ENCODE peak calls at places on chromosomes 7 and 10, in four cellular contexts. One of them, this sample, is unnamed.

GRCh38 chr10:86260564-86260963 is 106.0 kb downstream of the GRID1 start:
- DNase-seq in WTC11: no peak
- DNase-seq in K562: no peak
- DNase-seq in SK-N-SH: no peak
- DNase-seq in this sample: no peak

GRCh38 chr7:142603870-142604448 is 145.3 kb upstream of the PRSS1 start:
- DNase-seq in K562: peak
- DNase-seq in SK-N-SH: peak
- DNase-seq in WTC11: peak
- DNase-seq in this sample: no peak

GRCh38 chr10:5666324-5667220 is at the start of gene ASB13:
- DNase-seq in WTC11: peak
- DNase-seq in SK-N-SH: peak
- DNase-seq in K562: peak
- DNase-seq in this sample: no peak

GRCh38 chr7:47427046-47427643 is 154.8 kb downstream of the TNS3 start:
- DNase-seq in WTC11: no peak
- DNase-seq in K562: no peak
- DNase-seq in SK-N-SH: no peak
- DNase-seq in this sample: no peak

GRCh38 chr10:112956631-112957350 is 6.7 kb downstream of the TCF7L2 start:
- DNase-seq in K562: no peak
- DNase-seq in WTC11: peak
- DNase-seq in SK-N-SH: no peak
- DNase-seq in this sample: no peak

GRCh38 chr7:2572101-2572842 is 13.5 kb downstream of the IQCE start:
- DNase-seq in WTC11: no peak
- DNase-seq in K562: peak
- DNase-seq in SK-N-SH: no peak
- DNase-seq in this sample: no peak

GRCh38 chr10:33015798-33016547 is 57.9 kb upstream of the ITGB1 start:
- DNase-seq in WTC11: no peak
- DNase-seq in K562: no peak
- DNase-seq in SK-N-SH: no peak
- DNase-seq in this sample: no peak

GRCh38 chr10:117545141-117546019 is 2.8 kb downstream of the EMX2 start:
- DNase-seq in WTC11: peak
- DNase-seq in SK-N-SH: no peak
- DNase-seq in K562: no peak
- DNase-seq in this sample: no peak

GRCh38 chr7:151310578-151310977 is 31.0 kb upstream of the NUB1 start:
- DNase-seq in SK-N-SH: peak
- DNase-seq in WTC11: no peak
- DNase-seq in K562: peak
- DNase-seq in this sample: no peak

GRCh38 chr10:133357293-133358151 is at the start of gene FUOM:
- DNase-seq in WTC11: peak
- DNase-seq in SK-N-SH: peak
- DNase-seq in K562: peak
- DNase-seq in this sample: no peak

GRCh38 chr7:150357277-150357676 is 11.3 kb upstream of the REPIN1 start:
- DNase-seq in WTC11: no peak
- DNase-seq in SK-N-SH: no peak
- DNase-seq in K562: no peak
- DNase-seq in this sample: no peak

GRCh38 chr7:93178213-93178612 is 30.0 kb upstream of the SAMD9L start:
- DNase-seq in WTC11: no peak
- DNase-seq in K562: no peak
- DNase-seq in SK-N-SH: peak
- DNase-seq in this sample: no peak

GRCh38 chr10:80700760-80701444 is 163.2 kb downstream of the SH2D4B start:
- DNase-seq in WTC11: no peak
- DNase-seq in K562: no peak
- DNase-seq in SK-N-SH: no peak
- DNase-seq in this sample: no peak

GRCh38 chr7:2273866-2274265 is 31.8 kb downstream of the NUDT1 start:
- DNase-seq in K562: no peak
- DNase-seq in WTC11: no peak
- DNase-seq in SK-N-SH: no peak
- DNase-seq in this sample: no peak

GRCh38 chr7:94188350-94188749 is 184.2 kb upstream of the BET1 start:
- DNase-seq in SK-N-SH: no peak
- DNase-seq in WTC11: no peak
- DNase-seq in K562: no peak
- DNase-seq in this sample: no peak

GRCh38 chr10:96073722-96074121 is 30.3 kb downstream of the CCNJ start:
- DNase-seq in WTC11: no peak
- DNase-seq in K562: peak
- DNase-seq in SK-N-SH: no peak
- DNase-seq in this sample: no peak

GRCh38 chr7:77855371-77856083 is 57.0 kb downstream of the PHTF2 start:
- DNase-seq in K562: peak
- DNase-seq in SK-N-SH: no peak
- DNase-seq in WTC11: no peak
- DNase-seq in this sample: no peak

GRCh38 chr10:77533887-77534278 is 103.7 kb downstream of the KCNMA1 start:
- DNase-seq in WTC11: no peak
- DNase-seq in K562: no peak
- DNase-seq in SK-N-SH: peak
- DNase-seq in this sample: no peak

GRCh38 chr10:21764790-21765189 is 230.8 kb downstream of the MLLT10 start:
- DNase-seq in SK-N-SH: no peak
- DNase-seq in WTC11: no peak
- DNase-seq in K562: no peak
- DNase-seq in this sample: no peak

GRCh38 chr10:47264797-47265281 is 35.2 kb upstream of the GDF10 start:
- DNase-seq in K562: no peak
- DNase-seq in SK-N-SH: no peak
- DNase-seq in WTC11: no peak
- DNase-seq in this sample: no peak

GRCh38 chr7:332020-332517 is 42.1 kb downstream of the FOXL3 start:
- DNase-seq in WTC11: no peak
- DNase-seq in SK-N-SH: no peak
- DNase-seq in K562: no peak
- DNase-seq in this sample: no peak

GRCh38 chr7:35657125-35657524 is 37.8 kb downstream of the HERPUD2 start:
- DNase-seq in SK-N-SH: no peak
- DNase-seq in K562: no peak
- DNase-seq in WTC11: no peak
- DNase-seq in this sample: no peak

GRCh38 chr7:30225863-30226361 is 58.5 kb upstream of the ZNRF2 start:
- DNase-seq in SK-N-SH: peak
- DNase-seq in WTC11: no peak
- DNase-seq in K562: no peak
- DNase-seq in this sample: peak

GRCh38 chr7:81280531-81280930 is 361.7 kb upstream of the SEMA3C start:
- DNase-seq in SK-N-SH: no peak
- DNase-seq in K562: no peak
- DNase-seq in WTC11: no peak
- DNase-seq in this sample: no peak

GRCh38 chr10:72370201-72370722 is 15.5 kb upstream of the DNAJB12 start:
- DNase-seq in WTC11: no peak
- DNase-seq in SK-N-SH: no peak
- DNase-seq in K562: no peak
- DNase-seq in this sample: peak

GRCh38 chr7:113285411-113285810 is 167.1 kb upstream of the SMIM30 start:
- DNase-seq in WTC11: no peak
- DNase-seq in K562: no peak
- DNase-seq in SK-N-SH: no peak
- DNase-seq in this sample: no peak

GRCh38 chr7:132865366-132865765 is 216.5 kb downstream of the CHCHD3 start:
- DNase-seq in K562: no peak
- DNase-seq in WTC11: no peak
- DNase-seq in SK-N-SH: no peak
- DNase-seq in this sample: no peak

GRCh38 chr10:126387931-126388911 is at the start of gene ADAM12:
- DNase-seq in WTC11: peak
- DNase-seq in K562: no peak
- DNase-seq in SK-N-SH: peak
- DNase-seq in this sample: no peak

GRCh38 chr7:2405601-2406345 is 2.4 kb downstream of the CHST12 start:
- DNase-seq in WTC11: no peak
- DNase-seq in K562: no peak
- DNase-seq in SK-N-SH: no peak
- DNase-seq in this sample: peak

GRCh38 chr7:35004531-35005096 is 32.7 kb downstream of the DPY19L1 start:
- DNase-seq in K562: no peak
- DNase-seq in SK-N-SH: no peak
- DNase-seq in WTC11: no peak
- DNase-seq in this sample: no peak

GRCh38 chr7:106947244-106947728 is 82.2 kb downstream of the PIK3CG start:
- DNase-seq in K562: peak
- DNase-seq in SK-N-SH: peak
- DNase-seq in WTC11: peak
- DNase-seq in this sample: no peak

GRCh38 chr7:4406288-4407058 is 275.6 kb upstream of the FOXK1 start:
- DNase-seq in SK-N-SH: no peak
- DNase-seq in K562: no peak
- DNase-seq in WTC11: no peak
- DNase-seq in this sample: no peak

GRCh38 chr7:129422727-129423126 is 11.5 kb upstream of the STRIP2 start:
- DNase-seq in WTC11: no peak
- DNase-seq in K562: no peak
- DNase-seq in SK-N-SH: no peak
- DNase-seq in this sample: no peak
- TF ChIP-seq USF1 in WTC11: no peak
- TF ChIP-seq USF1 in K562: no peak
- TF ChIP-seq USF1 in SK-N-SH: no peak
- TF ChIP-seq USF1 in this sample: no peak

DNA sequence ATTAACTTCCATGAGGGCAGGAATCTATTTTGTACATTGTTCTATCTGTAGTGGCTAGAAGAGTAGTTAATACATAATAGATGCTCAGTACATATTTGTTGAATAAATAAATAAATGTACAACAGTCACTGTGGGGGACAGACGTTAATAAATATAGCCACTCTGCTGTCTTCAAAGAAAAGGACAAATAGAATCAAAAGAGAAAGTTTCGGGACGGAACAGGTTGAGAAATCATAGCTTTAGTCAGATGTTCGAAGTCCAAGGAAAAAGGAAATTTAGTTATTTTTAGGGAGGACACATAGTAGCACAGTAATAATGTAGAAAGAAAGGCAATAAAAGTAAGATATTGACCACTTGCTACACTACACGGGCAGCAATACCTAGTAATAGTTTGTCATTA is 861.4 kb downstream of the PCDH15 start:
- DNase-seq in SK-N-SH: no peak
- DNase-seq in K562: no peak
- DNase-seq in WTC11: no peak
- DNase-seq in this sample: no peak
- TF ChIP-seq USF1 in SK-N-SH: no peak
- TF ChIP-seq USF1 in K562: no peak
- TF ChIP-seq USF1 in WTC11: no peak
- TF ChIP-seq USF1 in this sample: no peak

DNA sequence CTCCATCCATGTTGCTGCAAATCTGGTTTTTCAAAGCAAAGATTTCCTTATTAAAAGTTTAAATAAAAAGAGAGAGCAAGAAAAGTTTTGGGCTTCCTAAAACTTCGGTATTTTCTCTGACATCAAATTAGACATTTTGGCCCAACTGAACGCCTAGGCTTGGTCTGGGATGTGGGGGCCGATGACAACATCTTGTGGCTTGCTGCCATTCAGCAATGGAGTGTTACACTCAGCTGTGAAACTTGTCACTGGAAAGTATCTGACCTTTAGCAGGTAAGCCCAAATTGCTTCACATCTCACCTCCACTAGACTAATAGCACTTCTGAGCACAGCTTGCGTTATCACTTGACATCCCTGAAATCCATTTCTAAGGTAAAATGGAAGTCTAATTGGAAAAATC is 320.6 kb downstream of the GATA3 start:
- DNase-seq in K562: no peak
- DNase-seq in SK-N-SH: no peak
- DNase-seq in WTC11: no peak
- DNase-seq in this sample: no peak
- TF ChIP-seq USF1 in K562: no peak
- TF ChIP-seq USF1 in SK-N-SH: no peak
- TF ChIP-seq USF1 in WTC11: no peak
- TF ChIP-seq USF1 in this sample: no peak

GRCh38 chr10:52650873-52651272 is 121.7 kb downstream of the MBL2 start:
- DNase-seq in WTC11: no peak
- DNase-seq in SK-N-SH: no peak
- DNase-seq in K562: no peak
- DNase-seq in this sample: no peak

GRCh38 chr10:52653221-52653501 is 119.4 kb downstream of the MBL2 start:
- DNase-seq in WTC11: no peak
- DNase-seq in SK-N-SH: no peak
- DNase-seq in K562: no peak
- DNase-seq in this sample: no peak

GRCh38 chr10:52653510-52653909 is 119.1 kb downstream of the MBL2 start:
- DNase-seq in SK-N-SH: peak
- DNase-seq in K562: no peak
- DNase-seq in WTC11: no peak
- DNase-seq in this sample: no peak

GRCh38 chr10:52654201-52654600 is 118.4 kb downstream of the MBL2 start:
- DNase-seq in SK-N-SH: no peak
- DNase-seq in K562: no peak
- DNase-seq in WTC11: no peak
- DNase-seq in this sample: no peak

DNA sequence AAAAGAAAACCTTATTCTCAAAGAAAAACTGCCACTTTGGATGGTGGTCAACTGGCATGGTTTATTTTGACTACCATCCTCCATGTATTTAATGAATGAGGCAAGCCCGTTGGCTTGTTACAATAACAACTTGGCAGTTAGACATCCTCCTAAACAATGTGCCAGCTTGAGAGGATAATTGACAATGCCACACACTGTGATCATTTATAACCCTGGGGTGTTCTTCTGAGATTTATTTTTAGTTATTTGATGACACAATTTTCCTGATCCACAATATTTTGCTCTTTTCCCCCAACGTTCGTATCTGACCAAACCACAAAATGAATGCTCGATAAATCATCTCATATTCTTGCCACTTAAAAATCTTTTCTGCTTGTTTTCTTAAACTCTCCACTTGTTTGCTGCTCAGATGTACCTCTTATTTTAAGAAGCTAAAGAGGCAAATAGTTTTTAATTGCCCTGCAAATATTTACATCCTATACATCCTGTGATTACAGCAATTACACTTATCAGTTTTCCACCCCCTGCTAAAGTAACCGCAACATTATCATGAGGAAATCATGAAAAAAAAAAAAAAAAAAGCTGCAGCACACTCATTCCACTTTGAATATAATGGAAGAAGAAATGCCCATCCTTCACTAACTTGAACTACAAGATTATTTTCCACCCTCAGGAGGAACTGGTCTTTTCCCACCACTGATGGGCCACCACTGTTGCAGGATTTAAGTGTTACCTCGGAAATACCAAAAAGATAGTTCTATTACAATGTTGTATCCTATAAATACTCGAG is 120.0 kb downstream of the MBL2 start:
- DNase-seq in SK-N-SH: no peak
- DNase-seq in K562: no peak
- DNase-seq in WTC11: no peak
- DNase-seq in this sample: no peak
- TF ChIP-seq USF1 in SK-N-SH: no peak
- TF ChIP-seq USF1 in K562: no peak
- TF ChIP-seq USF1 in WTC11: no peak
- TF ChIP-seq USF1 in this sample: no peak